ENCODE peak calls at places on chromosomes 2 and 18, in four cellular contexts. Q is H1, E is HepG2, N is K562. I is an unnamed sample.

GRCh38 chr2:130776550-130776949 is 21.2 kb downstream of the AMER3 start:
- DNase-seq in Q (no peak), E (no peak), N (no peak), I (no peak)

GRCh38 chr18:53984021-53984420 is 240.4 kb downstream of the MBD2 start:
- DNase-seq in Q (no peak), N (no peak), E (no peak), I (no peak)

GRCh38 chr2:15531095-15531854 is 29.9 kb downstream of the NBAS start:
- DNase-seq in E (no peak), N (no peak), Q (no peak), I (no peak)

GRCh38 chr2:215528555-215528954 is 92.7 kb upstream of the FN1 start:
- DNase-seq in N (no peak), Q (no peak), E (peak; percentile 64), I (no peak)

GRCh38 chr2:165833156-165833555 is 39.1 kb upstream of the GALNT3 start:
- DNase-seq in E (no peak), Q (no peak), N (no peak), I (no peak)

GRCh38 chr2:176081451-176081992 is 2.2 kb downstream of the EVX2 start:
- DNase-seq in N (no peak), Q (no peak), E (no peak), I (no peak)

GRCh38 chr2:150234787-150235512 is 252.5 kb downstream of the RND3 start:
- DNase-seq in E (no peak), Q (no peak), N (no peak), I (no peak)

GRCh38 chr2:221124542-221125235 is 447.4 kb downstream of the EPHA4 start:
- DNase-seq in Q (peak; percentile 49), E (no peak), N (no peak), I (no peak)

GRCh38 chr2:2588777-2589176 is 257.7 kb upstream of the MYT1L start:
- DNase-seq in Q (no peak), N (no peak), E (no peak), I (no peak)

GRCh38 chr2:72822794-72823193 is 3.0 kb downstream of the EXOC6B start:
- DNase-seq in E (no peak), Q (no peak), N (no peak), I (no peak)

GRCh38 chr2:24353364-24353763 is 7.0 kb downstream of the ITSN2 start:
- DNase-seq in Q (no peak), N (no peak), E (no peak), I (no peak)

GRCh38 chr2:201440182-201440581 is 11.1 kb downstream of the TRAK2 start:
- DNase-seq in E (peak; percentile 77), Q (no peak), N (peak; percentile 72), I (no peak)

GRCh38 chr2:88729061-88729745 is 37.7 kb downstream of the RPIA start:
- DNase-seq in N (no peak), E (no peak), Q (no peak), I (no peak)

GRCh38 chr18:2222270-2223185 is 348.8 kb downstream of the METTL4 start:
- DNase-seq in N (no peak), Q (no peak), E (no peak), I (no peak)

GRCh38 chr18:8942021-8942908 is 160.2 kb upstream of the NDUFV2 start:
- DNase-seq in E (no peak), Q (no peak), N (no peak), I (no peak)

GRCh38 chr2:190446193-190446592 is 38.0 kb downstream of the MFSD6 start:
- DNase-seq in N (no peak), E (no peak), Q (no peak), I (no peak)

GRCh38 chr2:187917535-187917934 is 363.3 kb upstream of the TFPI start:
- DNase-seq in N (no peak), E (no peak), Q (no peak), I (no peak)

GRCh38 chr2:20994130-20994529 is 49.7 kb downstream of the APOB start:
- DNase-seq in E (no peak), N (no peak), Q (no peak), I (no peak)

GRCh38 chr2:184597571-184597980 is 753 bp upstream of the ZNF804A start:
- DNase-seq in Q (peak; percentile 49), E (no peak), N (no peak), I (no peak)

GRCh38 chr2:69169990-69170389 is 157.0 kb downstream of the ANTXR1 start:
- DNase-seq in Q (no peak), N (no peak), E (no peak), I (no peak)

GRCh38 chr2:198905881-198906612 is 551.7 kb downstream of the SATB2 start:
- DNase-seq in Q (no peak), N (no peak), E (no peak), I (no peak)

GRCh38 chr2:175233135-175233719 is 51.7 kb upstream of the ATP5MC3 start:
- DNase-seq in N (no peak), Q (no peak), E (no peak), I (no peak)

GRCh38 chr18:76801567-76802505 is 20.5 kb upstream of the ZNF236 start:
- DNase-seq in E (peak; percentile 24), N (peak; percentile 71), Q (peak; percentile 88), I (peak; percentile 49)

GRCh38 chr18:398866-399637 is 101.4 kb downstream of the COLEC12 start:
- DNase-seq in N (no peak), E (no peak), Q (no peak), I (no peak)

GRCh38 chr2:150690870-150691269 is 203.4 kb upstream of the RND3 start:
- DNase-seq in N (no peak), Q (no peak), E (no peak), I (no peak)

DNA sequence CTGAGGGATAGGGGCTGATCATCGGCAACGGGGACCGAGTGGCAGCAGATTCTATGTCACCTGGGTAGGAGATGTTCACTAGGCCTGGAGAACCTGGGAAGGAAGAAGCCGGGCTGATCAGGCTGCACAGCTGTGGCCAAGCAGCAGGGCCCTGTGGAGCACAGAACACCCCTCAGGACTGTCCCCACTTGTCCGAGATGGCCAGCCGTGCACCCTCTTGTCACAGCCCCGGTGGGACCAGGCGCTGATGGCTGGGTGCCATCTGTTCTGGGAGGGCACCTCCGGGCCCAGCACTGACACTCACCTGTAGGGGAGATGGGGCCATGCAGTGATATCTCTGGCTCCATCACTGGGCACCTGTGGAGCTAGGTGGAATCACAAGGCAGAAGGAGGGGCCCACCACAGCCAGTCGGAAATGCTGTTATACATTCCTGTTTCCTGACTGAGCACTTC is 217.9 kb upstream of the RAB6C start:
- DNase-seq in N (no peak), E (no peak), Q (no peak), I (no peak)
- TF ChIP-seq MAX in N (no peak), E (no peak), Q (no peak), I (no peak)

GRCh38 chr2:108941767-108942166 is 47.3 kb downstream of the EDAR start:
- DNase-seq in E (no peak), N (no peak), Q (no peak), I (no peak)
- TF ChIP-seq CHD2 in E (no peak), N (no peak), Q (no peak), I (no peak)

DNA sequence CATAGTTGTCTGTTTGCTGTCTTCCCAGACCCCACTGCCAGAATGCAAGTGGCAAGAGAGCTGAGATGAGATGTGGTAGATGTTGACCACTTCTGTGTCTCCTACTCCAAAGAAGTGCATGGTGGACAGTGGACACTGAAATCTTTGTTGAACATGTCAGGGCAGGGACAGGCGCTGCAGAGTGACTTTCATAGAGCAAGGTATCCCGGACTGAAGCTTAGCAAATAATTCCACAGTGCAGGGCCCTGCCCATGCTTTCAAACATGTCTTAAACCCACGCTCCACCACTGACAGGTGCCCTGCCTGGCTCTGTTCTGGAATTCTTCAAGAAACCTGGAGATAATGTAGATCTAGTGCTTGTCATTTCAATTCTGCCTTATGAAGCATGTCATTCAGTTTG is 470.5 kb upstream of the ID2 start:
- DNase-seq in E (peak; percentile 9), N (no peak), Q (no peak), I (no peak)
- TF ChIP-seq MAX in E (no peak), N (no peak), Q (no peak), I (no peak)

GRCh38 chr2:152466925-152467676 is 132.1 kb downstream of the FMNL2 start:
- DNase-seq in Q (peak; percentile 23), E (no peak), N (no peak), I (no peak)

GRCh38 chr2:152465541-152465940 is 130.6 kb downstream of the FMNL2 start:
- DNase-seq in E (no peak), Q (no peak), N (no peak), I (no peak)

GRCh38 chr2:152468832-152469692 is 134.1 kb downstream of the FMNL2 start:
- DNase-seq in E (no peak), N (no peak), Q (peak; percentile 41), I (no peak)

GRCh38 chr2:152466041-152466440 is 131.1 kb downstream of the FMNL2 start:
- DNase-seq in E (no peak), Q (no peak), N (peak; percentile 17), I (peak; percentile 43)

GRCh38 chr2:152467677-152468406 is 132.9 kb downstream of the FMNL2 start:
- DNase-seq in E (no peak), Q (peak; percentile 33), N (no peak), I (no peak)
- TF ChIP-seq CHD2 in E (no peak), Q (no peak), N (no peak), I (no peak)

I was measured in A549.